ENCODE peak calls at places on chromosomes 4 and X, in five cellular contexts. G is CD8-positive, alpha-beta T cell; I is astrocyte of the spinal cord; N is LNCaP clone FGC; Q is choroid plexus epithelial cell. Z is an unnamed sample.

GRCh38 chr4:128519163-128519810 is 231.7 kb upstream of the PGRMC2 start:
- DNase-seq in G (no peak), I (peak), N (no peak), Q (peak), Z (peak)

GRCh38 chrX:18664947-18665346 is 7.0 kb downstream of the RS1 start:
- DNase-seq in G (no peak), I (no peak), N (no peak), Q (no peak), Z (no peak)

GRCh38 chrX:135421932-135422809 is at the start of gene SMIM10L2A:
- DNase-seq in G (no peak), I (no peak), N (no peak), Q (no peak), Z (no peak)

GRCh38 chrX:120672389-120672788 is 42.5 kb upstream of the C1GALT1C1 start:
- DNase-seq in G (no peak), I (peak), N (no peak), Q (peak), Z (peak)

GRCh38 chrX:145910017-145910416 is 92.4 kb downstream of the SLITRK2 start:
- DNase-seq in G (no peak), I (no peak), N (no peak), Q (no peak), Z (no peak)

GRCh38 chr4:74886490-74886889 is 46.4 kb upstream of the PARM1 start:
- DNase-seq in G (no peak), I (peak), N (peak), Q (peak), Z (peak)

GRCh38 chr4:168634276-168634802 is 137.5 kb downstream of the PALLD start:
- DNase-seq in G (no peak), I (peak), N (no peak), Q (peak), Z (peak)

GRCh38 chr4:2804973-2805501 is 12.2 kb downstream of the SH3BP2 start:
- DNase-seq in G (no peak), I (no peak), N (no peak), Q (no peak), Z (no peak)

GRCh38 chr4:85783483-85783882 is 308.5 kb downstream of the ARHGAP24 start:
- DNase-seq in G (no peak), I (peak), N (no peak), Q (peak), Z (peak)

GRCh38 chrX:69153060-69153730 is 12.1 kb downstream of the PJA1 start:
- DNase-seq in G (no peak), I (no peak), N (no peak), Q (peak), Z (peak)

GRCh38 chrX:87687703-87688102 is 170.1 kb downstream of the KLHL4 start:
- DNase-seq in G (no peak), I (no peak), N (no peak), Q (no peak), Z (no peak)

GRCh38 chr4:48254381-48255072 is 15.1 kb downstream of the TEC start:
- DNase-seq in G (no peak), I (peak), N (peak), Q (peak), Z (peak)

GRCh38 chr4:15691346-15692140 is 9.9 kb downstream of the FAM200B start:
- DNase-seq in G (no peak), I (peak), N (no peak), Q (peak), Z (peak)

GRCh38 chrX:47172549-47172948 is 21.1 kb upstream of the UBA1 start:
- DNase-seq in G (no peak), I (no peak), N (no peak), Q (no peak), Z (no peak)

GRCh38 chrX:68503830-68504229 is 5.0 kb downstream of the YIPF6 start:
- DNase-seq in G (no peak), I (no peak), N (no peak), Q (peak), Z (no peak)

GRCh38 chrX:113370001-113370400 is 529.4 kb upstream of the AMOT start:
- DNase-seq in G (no peak), I (no peak), N (no peak), Q (no peak), Z (no peak)

GRCh38 chrX:23699636-23700194 is 32.4 kb downstream of the PRDX4 start:
- DNase-seq in G (peak), I (peak), N (no peak), Q (peak), Z (peak)

GRCh38 chr4:185500035-185500434 is 28.5 kb upstream of the CCDC110 start:
- DNase-seq in G (no peak), I (no peak), N (no peak), Q (no peak), Z (no peak)

GRCh38 chr4:185506422-185506821 is 28.9 kb downstream of the PDLIM3 start:
- DNase-seq in G (no peak), I (no peak), N (no peak), Q (no peak), Z (no peak)

GRCh38 chr4:185504098-185505047 is 30.9 kb downstream of the PDLIM3 start:
- DNase-seq in G (no peak), I (peak), N (no peak), Q (peak), Z (no peak)

GRCh38 chr4:185500576-185500975 is 29.0 kb upstream of the CCDC110 start:
- DNase-seq in G (no peak), I (no peak), N (no peak), Q (no peak), Z (no peak)
- TF ChIP-seq CTCF in G (no peak), I (no peak), N (no peak), Q (no peak), Z (no peak)

GRCh38 chr4:40918330-40918729 is 168.6 kb downstream of the NSUN7 start:
- DNase-seq in G (no peak), I (peak), N (peak), Q (peak), Z (peak)

GRCh38 chr4:40915318-40916217 is 165.8 kb downstream of the NSUN7 start:
- DNase-seq in G (no peak), I (peak), N (no peak), Q (no peak), Z (no peak)

GRCh38 chr4:40916218-40916555 is 166.4 kb downstream of the NSUN7 start:
- DNase-seq in G (no peak), I (peak), N (no peak), Q (peak), Z (peak)

GRCh38 chr4:40912455-40913055 is 162.8 kb downstream of the NSUN7 start:
- DNase-seq in G (no peak), I (no peak), N (no peak), Q (peak), Z (no peak)

GRCh38 chr4:40916880-40917279 is 167.1 kb downstream of the NSUN7 start:
- DNase-seq in G (peak), I (no peak), N (no peak), Q (peak), Z (no peak)
- TF ChIP-seq CTCF in G (no peak), I (peak), N (peak), Q (peak), Z (peak)

GRCh38 chr4:14386196-14386595 is 616.1 kb upstream of the CPEB2 start:
- DNase-seq in G (no peak), I (no peak), N (no peak), Q (peak), Z (no peak)
- TF ChIP-seq CTCF in G (no peak), I (peak), N (no peak), Q (peak), Z (no peak)

GRCh38 chr4:53830511-53830910 is 233.9 kb downstream of the CHIC2 start:
- DNase-seq in G (no peak), I (no peak), N (no peak), Q (no peak), Z (no peak)
- TF ChIP-seq CTCF in G (no peak), I (no peak), N (no peak), Q (no peak), Z (no peak)

GRCh38 chr4:177579649-177580048 is 137.4 kb upstream of the AGA start:
- DNase-seq in G (no peak), I (no peak), N (no peak), Q (peak), Z (no peak)
- TF ChIP-seq CTCF in G (no peak), I (peak), N (peak), Q (peak), Z (no peak)

DNA sequence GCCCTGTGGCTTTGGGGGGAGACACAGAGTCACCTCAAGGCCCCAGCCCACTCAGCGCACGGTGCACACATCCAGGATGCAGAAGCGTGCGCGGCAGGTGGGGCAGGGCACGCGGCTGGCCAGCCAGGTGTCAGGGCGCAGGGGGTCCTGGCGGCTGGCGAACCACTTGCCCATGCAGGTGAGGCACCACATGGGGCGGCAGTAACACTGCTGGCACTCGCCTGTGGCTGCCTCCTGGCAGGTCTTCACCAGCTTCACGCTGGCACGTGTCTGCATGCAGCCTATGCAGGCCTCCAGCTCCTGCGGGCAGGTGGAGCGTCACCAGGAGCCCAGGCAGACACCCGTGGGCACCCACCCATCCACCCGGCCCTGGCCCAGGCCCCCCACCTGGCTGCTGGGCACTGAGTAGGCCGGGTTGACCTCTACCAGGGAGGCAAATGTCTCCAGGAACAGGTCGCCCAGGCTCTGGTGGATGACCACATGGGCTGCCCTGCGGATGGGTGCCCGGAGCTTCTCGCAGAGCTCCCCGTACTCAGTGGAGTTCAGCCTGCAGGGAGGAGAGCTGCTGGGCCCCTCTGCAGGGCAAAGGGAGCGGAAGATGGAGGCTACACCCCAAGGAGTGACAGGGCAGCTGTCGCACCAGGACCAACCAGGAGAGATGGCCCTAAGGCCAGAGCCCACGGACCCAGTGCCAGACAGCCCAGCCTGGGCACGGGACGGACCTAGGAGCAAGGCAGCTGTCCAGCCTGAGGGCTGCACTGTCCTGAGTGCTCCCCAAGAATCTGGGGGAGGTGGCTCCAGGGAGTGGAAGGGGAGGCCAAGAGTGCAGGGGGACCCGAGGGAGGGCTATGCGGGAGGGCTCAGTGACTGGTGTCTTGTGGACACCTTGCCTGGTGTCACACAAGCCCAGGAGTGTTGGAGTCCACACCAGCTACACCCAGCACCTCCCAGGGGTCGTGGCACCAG is 3.7 kb downstream of the TMEM129 start:
- DNase-seq in G (no peak), I (no peak), N (no peak), Q (no peak), Z (no peak)
- TF ChIP-seq CTCF in G (no peak), I (no peak), N (no peak), Q (no peak), Z (no peak)

GRCh38 chrX:149867488-149867887 is 13.5 kb upstream of the MAGEA8 start:
- DNase-seq in G (no peak), I (no peak), N (no peak), Q (no peak), Z (no peak)

GRCh38 chrX:149877157-149877556 is 3.8 kb upstream of the MAGEA8 start:
- DNase-seq in G (no peak), I (no peak), N (no peak), Q (no peak), Z (no peak)

GRCh38 chrX:149870840-149871239 is 10.1 kb upstream of the MAGEA8 start:
- DNase-seq in G (no peak), I (no peak), N (no peak), Q (no peak), Z (no peak)

GRCh38 chrX:149871433-149871832 is 9.6 kb upstream of the MAGEA8 start:
- DNase-seq in G (no peak), I (no peak), N (no peak), Q (no peak), Z (no peak)

DNA sequence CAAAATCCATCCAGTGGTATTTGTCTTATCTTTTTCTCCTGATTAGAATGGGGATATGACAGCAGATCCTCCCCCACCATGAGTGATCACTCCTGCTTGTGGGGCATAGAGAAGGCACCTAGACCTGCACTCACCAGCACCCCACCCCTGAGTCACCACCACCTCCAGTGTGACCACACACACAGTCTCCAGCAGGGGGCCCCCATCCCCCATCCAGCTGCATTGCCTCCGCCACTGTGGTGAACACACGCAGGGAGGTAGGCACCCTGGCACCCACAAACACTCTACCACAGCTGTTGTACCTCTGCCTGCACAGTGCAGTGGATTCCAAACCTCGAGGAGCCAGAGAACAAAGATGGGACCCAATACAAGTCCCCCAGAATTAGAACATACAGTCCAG is 9.0 kb upstream of the MAGEA8 start:
- DNase-seq in G (peak), I (no peak), N (no peak), Q (peak), Z (no peak)
- TF ChIP-seq CTCF in G (no peak), I (peak), N (peak), Q (peak), Z (no peak)

DNA sequence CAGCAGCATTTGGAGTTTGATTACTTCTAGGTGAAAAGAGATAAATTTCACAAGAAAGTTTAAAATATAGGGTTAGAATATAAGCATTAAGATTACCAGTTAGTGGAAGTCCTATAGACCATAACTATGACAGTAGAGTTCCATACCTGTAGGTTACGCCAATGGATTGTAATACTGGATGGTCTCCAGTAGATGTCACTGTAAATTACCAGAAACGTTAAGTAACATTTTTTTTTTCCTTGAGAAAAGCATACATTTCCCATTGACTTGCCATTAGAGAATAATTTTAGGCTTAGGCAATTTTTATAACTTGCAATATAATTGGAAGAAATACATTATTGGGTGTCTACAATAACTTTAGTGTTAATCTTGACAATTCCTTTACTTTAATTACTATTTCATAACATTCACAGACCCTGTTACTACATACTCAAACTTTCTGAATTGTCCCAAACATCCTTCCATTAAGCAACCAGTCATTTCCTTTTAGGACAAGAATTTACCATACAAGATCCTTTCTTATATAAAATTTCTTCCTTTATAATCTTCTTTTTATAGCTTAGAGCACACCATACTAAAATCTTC is 304.1 kb upstream of the TECRL start:
- DNase-seq in G (no peak), I (peak), N (peak), Q (peak), Z (peak)
- TF ChIP-seq CTCF in G (peak), I (peak), N (peak), Q (peak), Z (peak)